ENCODE peak calls at places on chromosomes 16 and 17, in five cellular contexts. N is Panc1, W is HepG2, P is GM12878, O is HCT116. X is an unnamed sample.

GRCh38 chr17:77558846-77559626 is 399.5 kb upstream of the TNRC6C start:
- ATAC-seq in N (no peak), W (peak), P (no peak), O (peak), X (no peak)

GRCh38 chr17:79340771-79341528 is 266.3 kb downstream of the ENGASE start:
- ATAC-seq in N (no peak), W (no peak), P (peak), O (no peak), X (no peak)

GRCh38 chr17:4908301-4908700 is 5.4 kb upstream of the CHRNE start:
- ATAC-seq in N (peak), W (peak), P (no peak), O (no peak), X (no peak)

GRCh38 chr16:49013727-49014080 is 267.9 kb downstream of the CBLN1 start:
- ATAC-seq in N (no peak), W (no peak), P (no peak), O (no peak), X (no peak)

GRCh38 chr17:12963505-12963904 is 54.3 kb downstream of the ELAC2 start:
- ATAC-seq in N (no peak), W (no peak), P (no peak), O (no peak), X (no peak)

GRCh38 chr16:54208262-54208661 is 78.3 kb downstream of the IRX3 start:
- ATAC-seq in N (no peak), W (no peak), P (no peak), O (no peak), X (peak)

GRCh38 chr16:86492961-86493639 is 17.2 kb upstream of the FOXF1 start:
- ATAC-seq in N (no peak), W (no peak), P (no peak), O (no peak), X (no peak)

GRCh38 chr16:10352262-10352661 is 33.6 kb upstream of the ATF7IP2 start:
- ATAC-seq in N (no peak), W (no peak), P (no peak), O (no peak), X (no peak)

GRCh38 chr16:30115238-30115637 is 1.9 kb upstream of the GDPD3 start:
- ATAC-seq in N (no peak), W (no peak), P (no peak), O (no peak), X (no peak)
- TF ChIP-seq POLR2AphosphoS5 in N (no peak), W (no peak), P (no peak), O (no peak), X (no peak)

GRCh38 chr16:22190169-22191088 is 15.6 kb upstream of the EEF2K start:
- ATAC-seq in N (peak), W (peak), P (peak), O (peak), X (peak)
- TF ChIP-seq POLR2AphosphoS5 in N (no peak), W (peak), P (peak), O (peak), X (peak)

GRCh38 chr16:29645699-29646187 is 17.3 kb upstream of the SPN start:
- ATAC-seq in N (peak), W (peak), P (peak), O (peak), X (no peak)
- TF ChIP-seq POLR2AphosphoS5 in N (no peak), W (peak), P (no peak), O (no peak), X (no peak)

GRCh38 chr17:9537177-9537776 is 38.3 kb downstream of the STX8 start:
- ATAC-seq in N (no peak), W (no peak), P (no peak), O (no peak), X (no peak)
- TF ChIP-seq POLR2AphosphoS5 in N (no peak), W (no peak), P (no peak), O (no peak), X (no peak)

GRCh38 chr16:50505115-50505514 is 43.1 kb upstream of the NKD1 start:
- ATAC-seq in N (no peak), W (no peak), P (no peak), O (no peak), X (no peak)

GRCh38 chr16:50501986-50502615 is 46.1 kb upstream of the NKD1 start:
- ATAC-seq in N (no peak), W (no peak), P (no peak), O (no peak), X (no peak)

GRCh38 chr16:50500171-50500874 is 47.9 kb upstream of the NKD1 start:
- ATAC-seq in N (no peak), W (no peak), P (no peak), O (no peak), X (no peak)

GRCh38 chr16:50501251-50501650 is 46.9 kb upstream of the NKD1 start:
- ATAC-seq in N (no peak), W (peak), P (no peak), O (no peak), X (no peak)

DNA sequence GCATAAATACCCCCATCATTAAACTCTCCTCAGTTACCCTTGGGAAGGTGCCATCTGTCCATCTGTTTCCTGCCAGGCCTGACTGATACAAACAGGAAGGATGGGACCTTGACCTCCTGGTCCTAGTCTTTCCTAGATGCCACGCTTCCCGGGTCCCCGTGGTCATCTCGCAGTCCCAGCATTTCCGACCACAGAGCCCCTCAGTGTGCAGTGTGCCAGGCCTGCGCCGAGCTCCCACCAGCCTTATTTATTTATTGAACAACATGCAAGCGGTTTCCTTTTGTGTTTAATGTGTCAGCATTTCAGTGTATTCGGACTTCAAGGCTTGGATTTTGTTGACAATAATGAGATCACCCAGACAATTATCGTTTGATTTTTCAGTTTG is 45.6 kb upstream of the NKD1 start:
- ATAC-seq in N (no peak), W (peak), P (no peak), O (no peak), X (no peak)
- TF ChIP-seq POLR2AphosphoS5 in N (no peak), W (no peak), P (no peak), O (no peak), X (no peak)

GRCh38 chr16:47308601-47309000 is 152.3 kb downstream of the ITFG1 start:
- ATAC-seq in N (no peak), W (no peak), P (no peak), O (no peak), X (no peak)

GRCh38 chr16:47316686-47317085 is 144.2 kb downstream of the ITFG1 start:
- ATAC-seq in N (no peak), W (no peak), P (no peak), O (no peak), X (no peak)

GRCh38 chr16:47310792-47311211 is 150.1 kb downstream of the ITFG1 start:
- ATAC-seq in N (no peak), W (no peak), P (peak), O (no peak), X (no peak)

GRCh38 chr16:47309581-47310312 is 151.1 kb downstream of the ITFG1 start:
- ATAC-seq in N (no peak), W (no peak), P (no peak), O (no peak), X (no peak)

DNA sequence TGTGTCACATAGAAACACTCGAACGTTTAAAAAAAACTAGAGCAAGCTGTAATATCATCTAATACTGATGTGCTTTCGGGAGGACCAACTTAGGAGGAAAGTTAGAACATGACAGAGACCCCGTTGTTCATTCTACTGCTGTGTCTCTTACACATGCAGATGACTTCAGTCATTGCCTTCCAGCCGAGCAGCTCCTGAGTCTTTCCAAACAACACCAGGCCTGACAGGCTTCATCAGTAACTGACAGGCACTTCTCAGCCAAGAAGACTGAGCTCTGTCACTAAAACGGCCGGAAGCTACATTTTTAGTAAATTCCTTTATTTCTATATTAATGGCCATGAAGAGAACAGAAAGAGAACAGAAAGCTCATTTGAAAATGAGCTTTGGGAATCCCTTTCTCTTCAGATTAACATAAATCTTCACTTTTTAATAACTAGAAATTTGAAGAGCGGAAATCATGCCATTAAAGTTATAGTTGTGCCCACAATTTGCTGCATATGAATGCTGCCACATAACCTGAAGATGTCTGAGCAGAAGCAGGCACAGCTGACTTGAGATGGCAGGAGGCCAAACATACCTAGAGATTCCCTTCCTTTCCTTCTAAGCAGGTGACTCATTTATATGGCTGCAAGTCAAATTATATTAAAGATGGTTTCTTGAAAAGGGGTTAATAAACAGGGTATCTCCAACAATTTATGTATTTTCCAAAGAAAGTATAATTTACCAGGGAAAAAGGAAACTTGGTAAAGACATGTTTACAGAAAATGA is 148.9 kb downstream of the ITFG1 start:
- ATAC-seq in N (no peak), W (no peak), P (no peak), O (no peak), X (no peak)
- TF ChIP-seq POLR2AphosphoS5 in N (no peak), W (no peak), P (no peak), O (no peak), X (no peak)

GRCh38 chr17:1976000-1976682 is 49.0 kb downstream of the RTN4RL1 start:
- ATAC-seq in N (no peak), W (peak), P (peak), O (no peak), X (no peak)
- TF ChIP-seq POLR2AphosphoS5 in N (no peak), W (no peak), P (no peak), O (no peak), X (no peak)

DNA sequence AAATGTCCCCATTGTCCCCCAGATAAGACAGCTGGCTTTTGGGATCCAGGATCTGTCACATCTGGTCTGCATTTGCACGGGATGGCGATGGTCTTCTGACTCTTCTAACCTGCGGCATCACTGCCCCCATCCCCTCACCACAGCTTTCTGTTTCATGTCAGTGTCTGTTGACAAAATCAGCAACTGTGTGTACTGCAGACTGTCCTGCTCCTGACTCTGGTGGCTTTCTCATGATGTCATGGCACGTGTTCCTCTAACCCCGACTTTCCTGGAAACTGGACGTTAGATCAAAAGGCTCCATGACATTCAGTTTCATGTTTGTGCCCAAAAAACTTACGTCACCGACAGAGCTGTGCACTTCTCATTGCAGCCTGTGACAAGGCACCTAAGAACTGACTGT is 30.1 kb upstream of the CPNE2 start:
- ATAC-seq in N (no peak), W (no peak), P (no peak), O (no peak), X (no peak)
- TF ChIP-seq POLR2AphosphoS5 in N (no peak), W (no peak), P (no peak), O (no peak), X (no peak)

DNA sequence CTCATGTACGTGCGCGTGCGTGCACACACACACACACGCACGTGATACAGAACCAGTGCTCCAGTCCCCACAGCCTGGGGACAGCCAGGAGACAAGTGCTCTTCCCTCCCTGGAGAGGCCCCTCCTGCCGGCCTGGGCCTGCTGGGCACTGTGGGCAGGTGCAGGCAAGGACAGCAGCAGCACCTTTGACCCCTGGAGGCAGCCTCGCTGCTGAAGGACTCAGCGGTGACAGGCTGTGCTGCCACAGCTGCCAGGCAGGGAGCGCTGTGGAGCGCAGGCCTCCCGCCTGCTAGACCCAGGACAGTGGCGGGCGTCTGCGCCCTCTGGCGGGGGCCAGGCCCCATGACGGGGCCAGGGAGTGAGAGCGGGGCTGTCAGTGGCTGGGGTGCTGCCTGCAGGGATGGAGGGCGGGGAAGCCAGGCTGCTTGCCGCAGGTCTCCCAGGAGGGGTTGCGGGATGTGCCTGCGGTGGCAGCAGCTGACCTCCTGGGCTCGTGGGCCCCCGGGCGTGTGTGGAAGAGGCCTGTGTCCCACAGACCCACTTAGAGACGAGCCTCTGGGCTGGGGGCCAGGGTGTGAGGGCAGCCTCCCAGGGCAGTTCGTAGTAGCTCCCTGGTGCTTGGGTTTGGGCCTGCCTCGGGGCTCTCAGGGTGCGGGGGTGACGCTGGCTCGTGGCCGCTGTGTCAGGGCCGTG is 63.5 kb upstream of the PVALEF start:
- ATAC-seq in N (peak), W (peak), P (peak), O (peak), X (peak)
- TF ChIP-seq POLR2AphosphoS5 in N (peak), W (no peak), P (no peak), O (peak), X (no peak)

GRCh38 chr17:32609085-32609484 is 122.3 kb downstream of the CDK5R1 start:
- ATAC-seq in N (peak), W (peak), P (peak), O (peak), X (no peak)
- TF ChIP-seq POLR2AphosphoS5 in N (no peak), W (no peak), P (no peak), O (no peak), X (no peak)

X was measured in gastroesophageal sphincter.